ENCODE peak calls at places on chromosomes 3 and 15, in nine cellular contexts. One of them, this sample, is unnamed.

GRCh38 chr3:143120716-143121239 is 1.2 kb downstream of the CHST2 start:
- DNase-seq in HCT116: no peak
- DNase-seq in mesothelial cell of epicardium: no peak
- DNase-seq in SK-N-SH: peak
- DNase-seq in ovary: no peak
- DNase-seq in left ventricle myocardium inferior: no peak
- DNase-seq in MM.1S: peak
- DNase-seq in bronchial epithelial cell: no peak
- DNase-seq in WTC11: no peak
- DNase-seq in this sample: no peak

GRCh38 chr3:74531491-74531890 is 83.0 kb downstream of the CNTN3 start:
- DNase-seq in left ventricle myocardium inferior: no peak
- DNase-seq in WTC11: no peak
- DNase-seq in mesothelial cell of epicardium: no peak
- DNase-seq in MM.1S: no peak
- DNase-seq in ovary: no peak
- DNase-seq in SK-N-SH: no peak
- DNase-seq in bronchial epithelial cell: peak
- DNase-seq in HCT116: no peak
- DNase-seq in this sample: no peak

GRCh38 chr15:100926971-100927756 is 8.0 kb downstream of the LRRK1 start:
- DNase-seq in ovary: no peak
- DNase-seq in MM.1S: no peak
- DNase-seq in HCT116: no peak
- DNase-seq in SK-N-SH: no peak
- DNase-seq in left ventricle myocardium inferior: no peak
- DNase-seq in WTC11: no peak
- DNase-seq in bronchial epithelial cell: no peak
- DNase-seq in mesothelial cell of epicardium: no peak
- DNase-seq in this sample: no peak

GRCh38 chr3:31973081-31973480 is 8.0 kb downstream of the OSBPL10 start:
- DNase-seq in HCT116: no peak
- DNase-seq in left ventricle myocardium inferior: no peak
- DNase-seq in bronchial epithelial cell: no peak
- DNase-seq in ovary: no peak
- DNase-seq in MM.1S: no peak
- DNase-seq in SK-N-SH: no peak
- DNase-seq in mesothelial cell of epicardium: no peak
- DNase-seq in WTC11: no peak
- DNase-seq in this sample: no peak

GRCh38 chr15:95410757-95411156 is 919.7 kb upstream of the NR2F2 start:
- DNase-seq in WTC11: no peak
- DNase-seq in HCT116: no peak
- DNase-seq in mesothelial cell of epicardium: no peak
- DNase-seq in SK-N-SH: no peak
- DNase-seq in ovary: no peak
- DNase-seq in left ventricle myocardium inferior: no peak
- DNase-seq in bronchial epithelial cell: no peak
- DNase-seq in MM.1S: no peak
- DNase-seq in this sample: no peak

GRCh38 chr15:45573961-45574629 is 13.1 kb upstream of the BLOC1S6 start:
- DNase-seq in left ventricle myocardium inferior: no peak
- DNase-seq in MM.1S: no peak
- DNase-seq in mesothelial cell of epicardium: peak
- DNase-seq in HCT116: peak
- DNase-seq in SK-N-SH: peak
- DNase-seq in bronchial epithelial cell: no peak
- DNase-seq in ovary: no peak
- DNase-seq in WTC11: peak
- DNase-seq in this sample: no peak

GRCh38 chr3:128618398-128618726 is 32.3 kb downstream of the RPN1 start:
- DNase-seq in MM.1S: no peak
- DNase-seq in HCT116: no peak
- DNase-seq in WTC11: no peak
- DNase-seq in ovary: no peak
- DNase-seq in bronchial epithelial cell: no peak
- DNase-seq in mesothelial cell of epicardium: no peak
- DNase-seq in left ventricle myocardium inferior: no peak
- DNase-seq in SK-N-SH: no peak
- DNase-seq in this sample: no peak

GRCh38 chr3:151439652-151440125 is 21.2 kb downstream of the IGSF10 start:
- DNase-seq in mesothelial cell of epicardium: no peak
- DNase-seq in SK-N-SH: peak
- DNase-seq in bronchial epithelial cell: peak
- DNase-seq in ovary: no peak
- DNase-seq in HCT116: peak
- DNase-seq in MM.1S: peak
- DNase-seq in left ventricle myocardium inferior: no peak
- DNase-seq in WTC11: no peak
- DNase-seq in this sample: peak

GRCh38 chr3:159726231-159726964 is 262.2 kb upstream of the IL12A start:
- DNase-seq in HCT116: peak
- DNase-seq in MM.1S: peak
- DNase-seq in left ventricle myocardium inferior: no peak
- DNase-seq in bronchial epithelial cell: peak
- DNase-seq in mesothelial cell of epicardium: no peak
- DNase-seq in SK-N-SH: no peak
- DNase-seq in WTC11: no peak
- DNase-seq in ovary: no peak
- DNase-seq in this sample: no peak

GRCh38 chr15:96560246-96560895 is 229.9 kb downstream of the NR2F2 start:
- DNase-seq in ovary: no peak
- DNase-seq in mesothelial cell of epicardium: no peak
- DNase-seq in left ventricle myocardium inferior: no peak
- DNase-seq in WTC11: no peak
- DNase-seq in HCT116: no peak
- DNase-seq in MM.1S: no peak
- DNase-seq in SK-N-SH: peak
- DNase-seq in bronchial epithelial cell: peak
- DNase-seq in this sample: no peak

GRCh38 chr3:49353022-49353421 is 5.1 kb downstream of the GPX1 start:
- DNase-seq in HCT116: no peak
- DNase-seq in mesothelial cell of epicardium: no peak
- DNase-seq in SK-N-SH: no peak
- DNase-seq in WTC11: no peak
- DNase-seq in MM.1S: no peak
- DNase-seq in bronchial epithelial cell: peak
- DNase-seq in left ventricle myocardium inferior: no peak
- DNase-seq in ovary: no peak
- DNase-seq in this sample: no peak

GRCh38 chr15:61299060-61299763 is 70.1 kb upstream of the RORA start:
- DNase-seq in WTC11: no peak
- DNase-seq in bronchial epithelial cell: no peak
- DNase-seq in ovary: no peak
- DNase-seq in SK-N-SH: no peak
- DNase-seq in left ventricle myocardium inferior: no peak
- DNase-seq in mesothelial cell of epicardium: no peak
- DNase-seq in MM.1S: no peak
- DNase-seq in HCT116: no peak
- DNase-seq in this sample: no peak

GRCh38 chr3:48502121-48502520 is 1.9 kb downstream of the SHISA5 start:
- DNase-seq in SK-N-SH: no peak
- DNase-seq in WTC11: no peak
- DNase-seq in HCT116: no peak
- DNase-seq in MM.1S: no peak
- DNase-seq in bronchial epithelial cell: no peak
- DNase-seq in left ventricle myocardium inferior: no peak
- DNase-seq in mesothelial cell of epicardium: no peak
- DNase-seq in ovary: no peak
- DNase-seq in this sample: no peak

GRCh38 chr15:39629376-39629775 is 48.5 kb downstream of the THBS1 start:
- DNase-seq in HCT116: no peak
- DNase-seq in mesothelial cell of epicardium: no peak
- DNase-seq in MM.1S: peak
- DNase-seq in SK-N-SH: no peak
- DNase-seq in left ventricle myocardium inferior: no peak
- DNase-seq in WTC11: no peak
- DNase-seq in ovary: no peak
- DNase-seq in bronchial epithelial cell: peak
- DNase-seq in this sample: no peak

GRCh38 chr15:100318880-100319279 is 22.9 kb downstream of the ADAMTS17 start:
- DNase-seq in ovary: no peak
- DNase-seq in WTC11: no peak
- DNase-seq in SK-N-SH: no peak
- DNase-seq in MM.1S: no peak
- DNase-seq in left ventricle myocardium inferior: no peak
- DNase-seq in bronchial epithelial cell: no peak
- DNase-seq in mesothelial cell of epicardium: no peak
- DNase-seq in HCT116: no peak
- DNase-seq in this sample: no peak

GRCh38 chr15:35038655-35039534 is 46.2 kb downstream of the NANOGP8 start:
- DNase-seq in ovary: no peak
- DNase-seq in HCT116: no peak
- DNase-seq in SK-N-SH: no peak
- DNase-seq in mesothelial cell of epicardium: no peak
- DNase-seq in MM.1S: no peak
- DNase-seq in WTC11: no peak
- DNase-seq in left ventricle myocardium inferior: no peak
- DNase-seq in bronchial epithelial cell: peak
- DNase-seq in this sample: peak

GRCh38 chr3:77203876-77204275 is 164.0 kb downstream of the ROBO2 start:
- DNase-seq in mesothelial cell of epicardium: no peak
- DNase-seq in left ventricle myocardium inferior: no peak
- DNase-seq in WTC11: no peak
- DNase-seq in HCT116: no peak
- DNase-seq in bronchial epithelial cell: no peak
- DNase-seq in MM.1S: no peak
- DNase-seq in SK-N-SH: no peak
- DNase-seq in ovary: no peak
- DNase-seq in this sample: no peak

GRCh38 chr15:82698711-82699345 is 10.8 kb downstream of the AP3B2 start:
- DNase-seq in mesothelial cell of epicardium: no peak
- DNase-seq in MM.1S: no peak
- DNase-seq in left ventricle myocardium inferior: no peak
- DNase-seq in bronchial epithelial cell: no peak
- DNase-seq in WTC11: no peak
- DNase-seq in HCT116: no peak
- DNase-seq in ovary: no peak
- DNase-seq in SK-N-SH: no peak
- DNase-seq in this sample: no peak

DNA sequence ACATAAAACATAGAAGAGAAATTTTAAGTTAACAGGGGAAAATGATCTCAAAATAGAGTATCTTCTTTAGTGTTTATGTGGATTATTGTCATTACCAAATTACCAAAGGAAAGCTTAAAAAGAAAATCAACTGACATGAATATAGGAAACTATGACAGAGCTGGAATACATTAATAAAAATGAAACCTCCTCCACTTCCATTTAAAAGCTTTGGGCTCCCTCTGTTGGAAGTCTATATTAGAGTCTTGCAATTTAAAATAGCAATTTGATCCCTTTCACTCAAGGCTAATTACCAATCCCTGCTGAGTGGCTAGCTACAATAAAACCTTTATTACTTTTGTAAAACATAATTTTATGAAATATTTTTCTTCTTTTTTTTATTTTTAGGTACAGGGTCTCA is 61.4 kb upstream of the IMPG2 start:
- DNase-seq in left ventricle myocardium inferior: no peak
- DNase-seq in HCT116: peak
- DNase-seq in SK-N-SH: peak
- DNase-seq in bronchial epithelial cell: peak
- DNase-seq in mesothelial cell of epicardium: no peak
- DNase-seq in MM.1S: peak
- DNase-seq in ovary: no peak
- DNase-seq in WTC11: no peak
- DNase-seq in this sample: peak
- TF ChIP-seq CTCF in left ventricle myocardium inferior: peak
- TF ChIP-seq CTCF in HCT116: peak
- TF ChIP-seq CTCF in SK-N-SH: peak
- TF ChIP-seq CTCF in bronchial epithelial cell: peak
- TF ChIP-seq CTCF in mesothelial cell of epicardium: no peak
- TF ChIP-seq CTCF in MM.1S: peak
- TF ChIP-seq CTCF in ovary: peak
- TF ChIP-seq CTCF in WTC11: peak
- TF ChIP-seq CTCF in this sample: peak

DNA sequence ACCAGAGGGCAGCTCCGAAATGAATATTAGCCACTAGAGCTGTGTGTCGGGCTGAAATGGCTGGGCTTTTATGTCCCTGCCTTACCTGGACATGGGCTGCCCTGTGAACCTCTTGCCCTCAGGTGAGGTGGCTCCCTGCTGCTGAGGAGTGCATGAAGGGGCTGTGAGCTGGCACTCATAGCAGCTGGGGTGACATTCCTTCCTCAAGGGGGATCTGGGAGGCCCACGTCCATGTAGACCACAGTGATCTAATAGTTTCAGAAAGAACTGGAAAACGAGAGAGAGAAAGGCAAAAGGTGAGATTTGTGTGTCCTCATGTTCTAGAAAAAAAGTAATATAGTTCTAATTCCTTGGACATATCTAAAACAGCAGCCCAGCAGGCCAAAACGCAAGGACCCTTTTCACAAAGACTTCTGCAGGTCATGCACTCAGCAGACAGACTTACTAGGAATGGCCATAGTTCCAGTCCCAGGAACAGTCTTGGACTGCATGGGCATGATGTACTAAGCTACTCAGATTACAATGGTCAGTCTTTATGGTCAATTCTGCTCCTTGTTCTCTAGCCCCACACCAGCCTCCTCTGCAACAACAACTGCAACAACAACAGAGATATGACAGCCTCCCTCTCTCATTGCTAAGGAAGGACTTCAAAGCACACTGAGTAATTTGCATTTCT is 10.8 kb upstream of the SLC24A5 start:
- DNase-seq in mesothelial cell of epicardium: no peak
- DNase-seq in WTC11: peak
- DNase-seq in bronchial epithelial cell: no peak
- DNase-seq in left ventricle myocardium inferior: no peak
- DNase-seq in HCT116: no peak
- DNase-seq in ovary: no peak
- DNase-seq in SK-N-SH: no peak
- DNase-seq in MM.1S: no peak
- DNase-seq in this sample: no peak
- TF ChIP-seq CTCF in mesothelial cell of epicardium: no peak
- TF ChIP-seq CTCF in WTC11: no peak
- TF ChIP-seq CTCF in bronchial epithelial cell: no peak
- TF ChIP-seq CTCF in left ventricle myocardium inferior: no peak
- TF ChIP-seq CTCF in HCT116: no peak
- TF ChIP-seq CTCF in ovary: no peak
- TF ChIP-seq CTCF in SK-N-SH: no peak
- TF ChIP-seq CTCF in MM.1S: no peak
- TF ChIP-seq CTCF in this sample: no peak

GRCh38 chr3:69324362-69325025 is 61.4 kb downstream of the FRMD4B start:
- DNase-seq in SK-N-SH: peak
- DNase-seq in mesothelial cell of epicardium: no peak
- DNase-seq in HCT116: no peak
- DNase-seq in left ventricle myocardium inferior: no peak
- DNase-seq in WTC11: no peak
- DNase-seq in bronchial epithelial cell: no peak
- DNase-seq in MM.1S: no peak
- DNase-seq in ovary: no peak
- DNase-seq in this sample: no peak
- TF ChIP-seq CTCF in SK-N-SH: peak
- TF ChIP-seq CTCF in mesothelial cell of epicardium: no peak
- TF ChIP-seq CTCF in HCT116: peak
- TF ChIP-seq CTCF in left ventricle myocardium inferior: peak
- TF ChIP-seq CTCF in WTC11: peak
- TF ChIP-seq CTCF in bronchial epithelial cell: peak
- TF ChIP-seq CTCF in MM.1S: peak
- TF ChIP-seq CTCF in ovary: no peak
- TF ChIP-seq CTCF in this sample: no peak

GRCh38 chr15:58115692-58116091 is 22.5 kb upstream of the AQP9 start:
- DNase-seq in ovary: no peak
- DNase-seq in mesothelial cell of epicardium: no peak
- DNase-seq in SK-N-SH: peak
- DNase-seq in HCT116: peak
- DNase-seq in bronchial epithelial cell: peak
- DNase-seq in MM.1S: no peak
- DNase-seq in WTC11: no peak
- DNase-seq in left ventricle myocardium inferior: no peak
- DNase-seq in this sample: no peak
- TF ChIP-seq CTCF in ovary: no peak
- TF ChIP-seq CTCF in mesothelial cell of epicardium: no peak
- TF ChIP-seq CTCF in SK-N-SH: peak
- TF ChIP-seq CTCF in HCT116: peak
- TF ChIP-seq CTCF in bronchial epithelial cell: peak
- TF ChIP-seq CTCF in MM.1S: no peak
- TF ChIP-seq CTCF in WTC11: no peak
- TF ChIP-seq CTCF in left ventricle myocardium inferior: peak
- TF ChIP-seq CTCF in this sample: peak

This sample was measured in BJ.